ENCODE peak calls at places on chromosomes 3 and 15, in five cellular contexts. One of them, this sample, is unnamed.

GRCh38 chr15:76839173-76839572 is 66.0 kb downstream of the SCAPER start:
- DNase-seq in nephron progenitor cell: no peak
- DNase-seq in GM12878: no peak
- DNase-seq in IMR-90: no peak
- DNase-seq in GM12865: no peak
- DNase-seq in this sample: no peak

GRCh38 chr3:73061416-73061815 is at the start of gene EBLN2:
- DNase-seq in IMR-90: no peak
- DNase-seq in nephron progenitor cell: no peak
- DNase-seq in GM12865: no peak
- DNase-seq in GM12878: no peak
- DNase-seq in this sample: no peak

GRCh38 chr3:124258057-124258500 is 266.2 kb upstream of the ROPN1 start:
- DNase-seq in nephron progenitor cell: no peak
- DNase-seq in GM12878: no peak
- DNase-seq in GM12865: no peak
- DNase-seq in IMR-90: peak
- DNase-seq in this sample: no peak

GRCh38 chr3:126927846-126928245 is 55.1 kb upstream of the PLXNA1 start:
- DNase-seq in GM12865: no peak
- DNase-seq in GM12878: no peak
- DNase-seq in IMR-90: no peak
- DNase-seq in nephron progenitor cell: no peak
- DNase-seq in this sample: no peak

GRCh38 chr3:173065543-173065970 is 75.5 kb downstream of the SPATA16 start:
- DNase-seq in IMR-90: peak
- DNase-seq in nephron progenitor cell: no peak
- DNase-seq in GM12865: peak
- DNase-seq in GM12878: no peak
- DNase-seq in this sample: no peak

GRCh38 chr15:100111103-100112060 is 230.4 kb downstream of the ADAMTS17 start:
- DNase-seq in nephron progenitor cell: no peak
- DNase-seq in IMR-90: peak
- DNase-seq in GM12878: no peak
- DNase-seq in GM12865: no peak
- DNase-seq in this sample: no peak

GRCh38 chr15:27714675-27715074 is 384.4 kb downstream of the OCA2 start:
- DNase-seq in IMR-90: no peak
- DNase-seq in nephron progenitor cell: no peak
- DNase-seq in GM12878: no peak
- DNase-seq in GM12865: no peak
- DNase-seq in this sample: no peak

GRCh38 chr3:99023590-99024192 is 122.2 kb upstream of the DCBLD2 start:
- DNase-seq in GM12878: no peak
- DNase-seq in GM12865: peak
- DNase-seq in IMR-90: peak
- DNase-seq in nephron progenitor cell: no peak
- DNase-seq in this sample: no peak

GRCh38 chr3:194572131-194572789 is 61.0 kb downstream of the TMEM44 start:
- DNase-seq in GM12865: no peak
- DNase-seq in nephron progenitor cell: peak
- DNase-seq in GM12878: no peak
- DNase-seq in IMR-90: peak
- DNase-seq in this sample: no peak

GRCh38 chr3:194573680-194574437 is 59.4 kb downstream of the TMEM44 start:
- DNase-seq in IMR-90: peak
- DNase-seq in GM12865: peak
- DNase-seq in GM12878: no peak
- DNase-seq in nephron progenitor cell: peak
- DNase-seq in this sample: peak

GRCh38 chr3:194575484-194576210 is 57.6 kb downstream of the TMEM44 start:
- DNase-seq in GM12865: no peak
- DNase-seq in GM12878: no peak
- DNase-seq in nephron progenitor cell: no peak
- DNase-seq in IMR-90: peak
- DNase-seq in this sample: no peak

GRCh38 chr3:194572944-194573491 is 60.2 kb downstream of the TMEM44 start:
- DNase-seq in IMR-90: peak
- DNase-seq in nephron progenitor cell: peak
- DNase-seq in GM12865: peak
- DNase-seq in GM12878: no peak
- DNase-seq in this sample: no peak

DNA sequence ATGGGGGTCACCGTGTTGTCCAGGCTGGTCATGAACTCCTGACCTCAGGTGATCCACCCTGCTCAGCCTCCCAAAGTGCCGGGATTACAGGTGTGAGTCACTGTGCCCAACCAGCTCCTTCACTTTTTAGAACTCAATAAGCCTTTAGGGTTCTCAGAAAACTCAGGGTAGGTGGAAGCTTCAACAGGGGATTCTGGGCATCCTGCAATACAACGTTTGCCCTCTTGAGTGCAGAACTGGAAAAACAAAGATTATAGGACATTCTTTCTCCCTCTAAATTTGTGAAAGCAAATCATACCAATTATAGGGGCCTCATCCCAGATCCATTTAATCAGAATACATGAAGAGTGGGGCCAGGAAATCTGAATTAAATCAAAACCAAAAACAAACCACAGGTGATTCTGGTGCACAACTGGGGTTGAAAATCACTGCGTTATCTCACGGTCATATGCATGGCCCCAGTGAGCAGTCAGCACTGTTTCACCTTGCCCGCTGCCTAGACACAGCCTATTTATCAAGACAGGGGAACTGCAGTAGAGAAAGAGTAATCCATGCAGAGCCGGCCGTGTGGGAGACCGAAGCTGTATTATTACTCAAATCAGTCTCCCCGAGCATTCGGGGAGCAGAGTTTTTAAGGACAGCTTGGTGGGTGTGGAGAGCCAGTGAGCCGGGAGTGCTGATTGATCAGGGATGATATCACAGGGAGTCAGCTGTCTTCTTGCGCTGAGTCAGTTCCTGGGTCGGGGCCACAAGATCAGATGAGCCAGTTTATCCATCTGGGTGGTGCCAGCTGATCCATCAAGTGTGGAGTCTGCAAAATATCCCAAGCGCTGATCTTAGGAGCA is 58.4 kb downstream of the TMEM44 start:
- DNase-seq in IMR-90: peak
- DNase-seq in GM12878: no peak
- DNase-seq in nephron progenitor cell: no peak
- DNase-seq in GM12865: no peak
- DNase-seq in this sample: no peak
- TF ChIP-seq CTCF in IMR-90: peak
- TF ChIP-seq CTCF in GM12878: no peak
- TF ChIP-seq CTCF in nephron progenitor cell: no peak
- TF ChIP-seq CTCF in GM12865: no peak
- TF ChIP-seq CTCF in this sample: peak

GRCh38 chr3:52388933-52389332 is 56.0 kb downstream of the SEMA3G start:
- DNase-seq in GM12865: no peak
- DNase-seq in nephron progenitor cell: no peak
- DNase-seq in IMR-90: no peak
- DNase-seq in GM12878: no peak
- DNase-seq in this sample: no peak
- TF ChIP-seq CTCF in GM12865: no peak
- TF ChIP-seq CTCF in nephron progenitor cell: no peak
- TF ChIP-seq CTCF in IMR-90: no peak
- TF ChIP-seq CTCF in GM12878: no peak
- TF ChIP-seq CTCF in this sample: no peak

GRCh38 chr15:57544840-57545239 is 46.9 kb upstream of the MYZAP start:
- DNase-seq in GM12865: no peak
- DNase-seq in GM12878: no peak
- DNase-seq in IMR-90: no peak
- DNase-seq in nephron progenitor cell: no peak
- DNase-seq in this sample: no peak

GRCh38 chr15:57541271-57541670 is 50.4 kb upstream of the MYZAP start:
- DNase-seq in IMR-90: no peak
- DNase-seq in GM12865: no peak
- DNase-seq in GM12878: no peak
- DNase-seq in nephron progenitor cell: no peak
- DNase-seq in this sample: no peak

GRCh38 chr15:57541805-57542504 is 49.7 kb upstream of the MYZAP start:
- DNase-seq in GM12865: peak
- DNase-seq in IMR-90: peak
- DNase-seq in GM12878: no peak
- DNase-seq in nephron progenitor cell: peak
- DNase-seq in this sample: peak

GRCh38 chr15:57540736-57541135 is 51.0 kb upstream of the MYZAP start:
- DNase-seq in GM12878: peak
- DNase-seq in GM12865: peak
- DNase-seq in IMR-90: no peak
- DNase-seq in nephron progenitor cell: no peak
- DNase-seq in this sample: no peak

GRCh38 chr15:57542505-57542817 is 49.2 kb upstream of the MYZAP start:
- DNase-seq in IMR-90: no peak
- DNase-seq in GM12865: no peak
- DNase-seq in GM12878: no peak
- DNase-seq in nephron progenitor cell: no peak
- DNase-seq in this sample: no peak
- TF ChIP-seq CTCF in IMR-90: no peak
- TF ChIP-seq CTCF in GM12865: no peak
- TF ChIP-seq CTCF in GM12878: no peak
- TF ChIP-seq CTCF in nephron progenitor cell: no peak
- TF ChIP-seq CTCF in this sample: no peak

GRCh38 chr15:42178056-42178455 is 21.6 kb upstream of the PLA2G4F start:
- DNase-seq in nephron progenitor cell: no peak
- DNase-seq in GM12865: no peak
- DNase-seq in GM12878: no peak
- DNase-seq in IMR-90: no peak
- DNase-seq in this sample: no peak

GRCh38 chr15:42175671-42176070 is 19.2 kb upstream of the PLA2G4F start:
- DNase-seq in nephron progenitor cell: no peak
- DNase-seq in IMR-90: no peak
- DNase-seq in GM12878: no peak
- DNase-seq in GM12865: no peak
- DNase-seq in this sample: no peak

GRCh38 chr15:42171122-42171521 is 14.7 kb upstream of the PLA2G4F start:
- DNase-seq in GM12865: peak
- DNase-seq in GM12878: no peak
- DNase-seq in nephron progenitor cell: no peak
- DNase-seq in IMR-90: no peak
- DNase-seq in this sample: no peak

GRCh38 chr15:42171795-42172194 is 15.4 kb upstream of the PLA2G4F start:
- DNase-seq in IMR-90: no peak
- DNase-seq in GM12878: no peak
- DNase-seq in nephron progenitor cell: no peak
- DNase-seq in GM12865: no peak
- DNase-seq in this sample: no peak

DNA sequence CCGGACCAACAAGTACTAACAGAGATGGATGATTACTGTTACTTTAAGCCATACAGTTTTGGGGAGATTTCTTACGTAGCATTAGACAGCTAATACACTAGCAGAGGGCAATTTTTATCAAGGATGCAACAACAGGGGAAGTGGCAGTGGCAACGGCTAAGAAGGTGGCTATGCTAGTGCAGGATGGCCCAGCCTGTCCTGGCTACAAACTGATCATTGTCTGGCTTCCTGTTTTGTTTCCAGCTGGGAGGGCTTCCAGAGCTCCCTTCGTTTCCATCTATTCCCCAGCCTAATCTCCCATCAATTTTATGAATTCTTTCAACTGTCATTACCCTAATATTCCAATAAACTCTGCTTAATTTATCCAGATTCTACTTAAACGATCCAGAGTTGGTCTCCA is 16.0 kb upstream of the PLA2G4F start:
- DNase-seq in nephron progenitor cell: no peak
- DNase-seq in IMR-90: no peak
- DNase-seq in GM12878: no peak
- DNase-seq in GM12865: no peak
- DNase-seq in this sample: no peak
- TF ChIP-seq CTCF in nephron progenitor cell: no peak
- TF ChIP-seq CTCF in IMR-90: no peak
- TF ChIP-seq CTCF in GM12878: no peak
- TF ChIP-seq CTCF in GM12865: no peak
- TF ChIP-seq CTCF in this sample: no peak

GRCh38 chr3:58175429-58176184 is 35.2 kb downstream of the DNASE1L3 start:
- DNase-seq in GM12878: no peak
- DNase-seq in IMR-90: peak
- DNase-seq in nephron progenitor cell: no peak
- DNase-seq in GM12865: no peak
- DNase-seq in this sample: no peak
- TF ChIP-seq CTCF in GM12878: no peak
- TF ChIP-seq CTCF in IMR-90: no peak
- TF ChIP-seq CTCF in nephron progenitor cell: no peak
- TF ChIP-seq CTCF in GM12865: no peak
- TF ChIP-seq CTCF in this sample: no peak

GRCh38 chr15:63880019-63880418 is 46.3 kb upstream of the HERC1 start:
- DNase-seq in GM12878: no peak
- DNase-seq in IMR-90: no peak
- DNase-seq in GM12865: no peak
- DNase-seq in nephron progenitor cell: no peak
- DNase-seq in this sample: no peak
- TF ChIP-seq CTCF in GM12878: no peak
- TF ChIP-seq CTCF in IMR-90: no peak
- TF ChIP-seq CTCF in GM12865: no peak
- TF ChIP-seq CTCF in nephron progenitor cell: no peak
- TF ChIP-seq CTCF in this sample: no peak

DNA sequence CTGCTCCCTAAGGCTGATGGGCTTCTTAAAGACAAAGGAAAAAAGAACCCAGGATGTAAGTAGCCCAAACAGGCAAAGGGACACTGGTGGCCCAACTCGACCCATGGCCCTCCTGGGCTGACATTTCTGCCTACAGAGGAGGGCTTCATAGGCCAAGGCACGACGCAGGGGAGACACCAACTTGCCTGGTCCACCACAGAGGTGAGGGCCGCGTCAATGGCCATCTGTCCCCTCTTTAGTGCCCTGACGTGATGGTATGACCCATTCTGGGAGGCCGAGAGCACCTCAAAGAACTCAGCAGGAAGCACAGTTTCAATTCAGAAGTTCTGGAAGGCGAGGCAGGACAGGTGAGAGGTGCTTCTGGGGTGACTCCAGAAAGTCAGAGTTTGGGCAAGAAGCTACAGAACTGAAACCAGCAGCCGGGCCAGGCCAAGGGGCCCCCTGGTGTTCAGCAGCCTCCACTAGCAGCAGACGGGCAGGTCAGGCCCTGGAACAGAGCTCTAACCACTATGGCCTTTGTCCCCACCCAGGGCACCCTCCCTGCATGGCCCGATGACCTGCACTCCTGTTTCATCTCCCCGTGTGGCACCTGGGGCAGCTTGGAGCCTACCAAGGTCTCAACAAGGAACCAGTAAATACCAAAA is 45.1 kb downstream of the HMCES start:
- DNase-seq in IMR-90: no peak
- DNase-seq in nephron progenitor cell: no peak
- DNase-seq in GM12865: peak
- DNase-seq in GM12878: no peak
- DNase-seq in this sample: no peak
- TF ChIP-seq CTCF in IMR-90: no peak
- TF ChIP-seq CTCF in nephron progenitor cell: no peak
- TF ChIP-seq CTCF in GM12865: peak
- TF ChIP-seq CTCF in GM12878: peak
- TF ChIP-seq CTCF in this sample: no peak